ENCODE peak calls at places on chromosomes 11 and 22, in ten cellular contexts. One of them, this sample, is unnamed. For H3K27me3, the result is how much of the 10 kb centered on the place peaks cover.

GRCh38 chr11:56842829-56843794 is 94.6 kb upstream of the OR9G4 start:
- DNase-seq in CD8-positive, alpha-beta T cell: no peak
- DNase-seq in stomach: no peak
- DNase-seq in lung: no peak
- DNase-seq in spleen: no peak
- DNase-seq in prostate gland: no peak
- DNase-seq in transverse colon: no peak
- DNase-seq in astrocyte: no peak
- DNase-seq in uterus: no peak
- DNase-seq in left lung: no peak
- DNase-seq in this sample: peak

GRCh38 chr11:73939096-73939495 is 11.7 kb upstream of the DNAJB13 start:
- DNase-seq in CD8-positive, alpha-beta T cell: no peak
- DNase-seq in stomach: no peak
- DNase-seq in lung: no peak
- DNase-seq in spleen: no peak
- DNase-seq in prostate gland: no peak
- DNase-seq in transverse colon: no peak
- DNase-seq in astrocyte: peak
- DNase-seq in uterus: no peak
- DNase-seq in left lung: no peak
- DNase-seq in this sample: peak

GRCh38 chr22:36184433-36185035 is 17.1 kb downstream of the APOL4 start:
- DNase-seq in CD8-positive, alpha-beta T cell: no peak
- DNase-seq in stomach: no peak
- DNase-seq in lung: no peak
- DNase-seq in spleen: no peak
- DNase-seq in prostate gland: no peak
- DNase-seq in transverse colon: no peak
- DNase-seq in astrocyte: peak
- DNase-seq in uterus: peak
- DNase-seq in left lung: no peak
- DNase-seq in this sample: no peak

GRCh38 chr11:105706025-105706530 is 96.2 kb downstream of the GRIA4 start:
- DNase-seq in CD8-positive, alpha-beta T cell: no peak
- DNase-seq in stomach: no peak
- DNase-seq in lung: no peak
- DNase-seq in spleen: no peak
- DNase-seq in prostate gland: no peak
- DNase-seq in transverse colon: no peak
- DNase-seq in astrocyte: no peak
- DNase-seq in uterus: no peak
- DNase-seq in left lung: no peak
- DNase-seq in this sample: no peak

GRCh38 chr11:131980199-131980598 is 609.8 kb downstream of the NTM start:
- DNase-seq in CD8-positive, alpha-beta T cell: no peak
- DNase-seq in stomach: no peak
- DNase-seq in lung: no peak
- DNase-seq in spleen: no peak
- DNase-seq in prostate gland: no peak
- DNase-seq in transverse colon: no peak
- DNase-seq in astrocyte: no peak
- DNase-seq in uterus: no peak
- DNase-seq in left lung: no peak
- DNase-seq in this sample: no peak

GRCh38 chr22:40789131-40789530 is 30.0 kb downstream of the SLC25A17 start:
- DNase-seq in CD8-positive, alpha-beta T cell: no peak
- DNase-seq in stomach: no peak
- DNase-seq in lung: no peak
- DNase-seq in spleen: no peak
- DNase-seq in prostate gland: no peak
- DNase-seq in transverse colon: no peak
- DNase-seq in astrocyte: no peak
- DNase-seq in uterus: no peak
- DNase-seq in left lung: no peak
- DNase-seq in this sample: no peak

GRCh38 chr11:11965656-11966353 is 42.6 kb downstream of the DKK3 start:
- DNase-seq in CD8-positive, alpha-beta T cell: no peak
- DNase-seq in stomach: no peak
- DNase-seq in lung: no peak
- DNase-seq in spleen: peak
- DNase-seq in prostate gland: peak
- DNase-seq in transverse colon: no peak
- DNase-seq in astrocyte: no peak
- DNase-seq in uterus: no peak
- DNase-seq in left lung: no peak
- DNase-seq in this sample: no peak

GRCh38 chr11:130178441-130178971 is 18.9 kb downstream of the ST14 start:
- DNase-seq in CD8-positive, alpha-beta T cell: no peak
- DNase-seq in stomach: no peak
- DNase-seq in lung: no peak
- DNase-seq in spleen: no peak
- DNase-seq in prostate gland: no peak
- DNase-seq in transverse colon: peak
- DNase-seq in astrocyte: no peak
- DNase-seq in uterus: no peak
- DNase-seq in left lung: no peak
- DNase-seq in this sample: peak

GRCh38 chr11:720017-720641 is 14.1 kb downstream of the EPS8L2 start:
- DNase-seq in CD8-positive, alpha-beta T cell: no peak
- DNase-seq in stomach: no peak
- DNase-seq in lung: no peak
- DNase-seq in spleen: no peak
- DNase-seq in prostate gland: no peak
- DNase-seq in transverse colon: no peak
- DNase-seq in astrocyte: no peak
- DNase-seq in uterus: no peak
- DNase-seq in left lung: no peak
- DNase-seq in this sample: no peak

GRCh38 chr11:723120-723883 is 17.3 kb downstream of the EPS8L2 start:
- DNase-seq in CD8-positive, alpha-beta T cell: no peak
- DNase-seq in stomach: no peak
- DNase-seq in lung: no peak
- DNase-seq in spleen: no peak
- DNase-seq in prostate gland: no peak
- DNase-seq in transverse colon: peak
- DNase-seq in astrocyte: no peak
- DNase-seq in uterus: no peak
- DNase-seq in left lung: no peak
- DNase-seq in this sample: no peak

GRCh38 chr11:720642-721346 is 14.8 kb downstream of the EPS8L2 start:
- DNase-seq in CD8-positive, alpha-beta T cell: no peak
- DNase-seq in stomach: peak
- DNase-seq in lung: no peak
- DNase-seq in spleen: peak
- DNase-seq in prostate gland: no peak
- DNase-seq in transverse colon: peak
- DNase-seq in astrocyte: no peak
- DNase-seq in uterus: no peak
- DNase-seq in left lung: no peak
- DNase-seq in this sample: no peak

GRCh38 chr11:721913-722811 is 16.1 kb downstream of the EPS8L2 start:
- DNase-seq in CD8-positive, alpha-beta T cell: no peak
- DNase-seq in stomach: no peak
- DNase-seq in lung: no peak
- DNase-seq in spleen: peak
- DNase-seq in prostate gland: no peak
- DNase-seq in transverse colon: peak
- DNase-seq in astrocyte: no peak
- DNase-seq in uterus: no peak
- DNase-seq in left lung: no peak
- DNase-seq in this sample: no peak

GRCh38 chr11:721347-721912 is 15.4 kb downstream of the EPS8L2 start:
- DNase-seq in CD8-positive, alpha-beta T cell: no peak
- DNase-seq in stomach: no peak
- DNase-seq in lung: no peak
- DNase-seq in spleen: peak
- DNase-seq in prostate gland: no peak
- DNase-seq in transverse colon: no peak
- DNase-seq in astrocyte: no peak
- DNase-seq in uterus: no peak
- DNase-seq in left lung: no peak
- DNase-seq in this sample: no peak
- H3K27me3 ChIP-seq in CD8-positive, alpha-beta T cell: under half
- H3K27me3 ChIP-seq in stomach: half or more
- H3K27me3 ChIP-seq in lung: under half
- H3K27me3 ChIP-seq in spleen: half or more
- H3K27me3 ChIP-seq in prostate gland: under half
- H3K27me3 ChIP-seq in transverse colon: under half
- H3K27me3 ChIP-seq in astrocyte: under half
- H3K27me3 ChIP-seq in uterus: under half
- H3K27me3 ChIP-seq in left lung: half or more
- H3K27me3 ChIP-seq in this sample: under half

GRCh38 chr11:17769218-17769617 is 34.6 kb downstream of the KCNC1 start:
- DNase-seq in CD8-positive, alpha-beta T cell: no peak
- DNase-seq in stomach: no peak
- DNase-seq in lung: no peak
- DNase-seq in spleen: no peak
- DNase-seq in prostate gland: no peak
- DNase-seq in transverse colon: no peak
- DNase-seq in astrocyte: no peak
- DNase-seq in uterus: no peak
- DNase-seq in left lung: no peak
- DNase-seq in this sample: no peak

GRCh38 chr11:17770917-17771316 is 36.3 kb downstream of the KCNC1 start:
- DNase-seq in CD8-positive, alpha-beta T cell: no peak
- DNase-seq in stomach: no peak
- DNase-seq in lung: no peak
- DNase-seq in spleen: no peak
- DNase-seq in prostate gland: no peak
- DNase-seq in transverse colon: no peak
- DNase-seq in astrocyte: no peak
- DNase-seq in uterus: no peak
- DNase-seq in left lung: no peak
- DNase-seq in this sample: peak

GRCh38 chr11:17768547-17768946 is 34.0 kb downstream of the KCNC1 start:
- DNase-seq in CD8-positive, alpha-beta T cell: no peak
- DNase-seq in stomach: no peak
- DNase-seq in lung: no peak
- DNase-seq in spleen: peak
- DNase-seq in prostate gland: no peak
- DNase-seq in transverse colon: no peak
- DNase-seq in astrocyte: no peak
- DNase-seq in uterus: no peak
- DNase-seq in left lung: no peak
- DNase-seq in this sample: no peak

GRCh38 chr11:17771415-17771814 is 36.8 kb downstream of the KCNC1 start:
- DNase-seq in CD8-positive, alpha-beta T cell: no peak
- DNase-seq in stomach: no peak
- DNase-seq in lung: no peak
- DNase-seq in spleen: no peak
- DNase-seq in prostate gland: no peak
- DNase-seq in transverse colon: no peak
- DNase-seq in astrocyte: no peak
- DNase-seq in uterus: no peak
- DNase-seq in left lung: no peak
- DNase-seq in this sample: no peak

DNA sequence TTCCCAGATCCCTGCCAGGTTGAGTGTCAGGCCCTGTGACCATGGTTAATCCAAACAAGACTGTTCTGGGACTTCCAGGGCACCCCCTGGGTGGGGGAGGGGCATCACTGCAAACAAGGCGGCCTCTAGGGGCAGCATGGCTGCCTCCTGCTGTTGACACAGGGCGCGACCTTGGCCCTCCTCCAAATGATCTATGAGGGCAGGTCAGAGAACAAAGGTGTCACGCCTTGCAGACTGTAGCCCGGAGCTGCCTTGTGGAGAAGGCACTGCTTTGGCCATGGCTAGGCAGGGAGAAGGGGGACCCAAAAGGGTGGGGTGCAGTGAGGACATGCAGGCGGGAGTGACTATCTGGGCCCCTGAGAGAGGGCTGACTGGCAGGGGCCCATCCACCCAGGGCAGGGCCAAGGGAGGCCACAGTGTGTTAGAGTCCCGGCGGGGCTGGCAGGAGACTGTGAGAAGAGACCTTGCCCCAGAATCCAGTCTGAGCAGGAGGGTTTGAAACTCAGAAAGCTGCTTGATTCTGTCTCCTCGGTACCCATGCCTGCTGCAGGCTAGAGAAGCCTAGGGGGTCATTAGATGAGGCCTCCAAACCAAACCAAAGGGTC is 35.6 kb downstream of the KCNC1 start:
- DNase-seq in CD8-positive, alpha-beta T cell: no peak
- DNase-seq in stomach: peak
- DNase-seq in lung: peak
- DNase-seq in spleen: peak
- DNase-seq in prostate gland: no peak
- DNase-seq in transverse colon: peak
- DNase-seq in astrocyte: no peak
- DNase-seq in uterus: no peak
- DNase-seq in left lung: no peak
- DNase-seq in this sample: no peak
- TF ChIP-seq CTCF in CD8-positive, alpha-beta T cell: no peak
- TF ChIP-seq CTCF in stomach: no peak
- TF ChIP-seq CTCF in lung: no peak
- TF ChIP-seq CTCF in spleen: no peak
- TF ChIP-seq CTCF in prostate gland: no peak
- TF ChIP-seq CTCF in transverse colon: peak
- TF ChIP-seq CTCF in astrocyte: no peak
- TF ChIP-seq CTCF in uterus: no peak
- TF ChIP-seq CTCF in left lung: no peak
- TF ChIP-seq CTCF in this sample: peak

GRCh38 chr22:49881856-49882255 is 28.2 kb downstream of the ZBED4 start:
- DNase-seq in CD8-positive, alpha-beta T cell: no peak
- DNase-seq in stomach: no peak
- DNase-seq in lung: no peak
- DNase-seq in spleen: no peak
- DNase-seq in prostate gland: no peak
- DNase-seq in transverse colon: no peak
- DNase-seq in astrocyte: no peak
- DNase-seq in uterus: no peak
- DNase-seq in left lung: no peak
- DNase-seq in this sample: no peak
- H3K4me3 ChIP-seq in CD8-positive, alpha-beta T cell: no peak
- H3K4me3 ChIP-seq in stomach: no peak
- H3K4me3 ChIP-seq in lung: no peak
- H3K4me3 ChIP-seq in spleen: no peak
- H3K4me3 ChIP-seq in prostate gland: no peak
- H3K4me3 ChIP-seq in transverse colon: no peak
- H3K4me3 ChIP-seq in astrocyte: no peak
- H3K4me3 ChIP-seq in uterus: no peak
- H3K4me3 ChIP-seq in left lung: no peak
- H3K4me3 ChIP-seq in this sample: no peak

GRCh38 chr11:69774354-69775162 is 583 bp downstream of the FGF4 start:
- DNase-seq in CD8-positive, alpha-beta T cell: no peak
- DNase-seq in stomach: no peak
- DNase-seq in lung: no peak
- DNase-seq in spleen: no peak
- DNase-seq in prostate gland: no peak
- DNase-seq in transverse colon: no peak
- DNase-seq in astrocyte: no peak
- DNase-seq in uterus: no peak
- DNase-seq in left lung: no peak
- DNase-seq in this sample: no peak
- H3K27me3 ChIP-seq in CD8-positive, alpha-beta T cell: under half
- H3K27me3 ChIP-seq in stomach: half or more
- H3K27me3 ChIP-seq in lung: under half
- H3K27me3 ChIP-seq in spleen: half or more
- H3K27me3 ChIP-seq in prostate gland: under half
- H3K27me3 ChIP-seq in transverse colon: half or more
- H3K27me3 ChIP-seq in astrocyte: half or more
- H3K27me3 ChIP-seq in uterus: under half
- H3K27me3 ChIP-seq in left lung: half or more
- H3K27me3 ChIP-seq in this sample: under half

This sample was measured in bronchial epithelial cell.